ENCODE peak calls at places on chromosome 19, in seven cellular contexts. Y is CD4-positive, CD25-positive, alpha-beta regulatory T cell; D is naive thymus-derived CD4-positive, alpha-beta T cell; S is kidney; P is GM23248; I is GM12865; B is AG09309. Q is an unnamed sample.

GRCh38 chr19:4294389-4294788 is 7.8 kb downstream of the TMIGD2 start:
- DNase-seq in Y (no peak), D (no peak), S (no peak), P (no peak), I (no peak), B (no peak), Q (no peak)

GRCh38 chr19:47075941-47076340 is 27.5 kb upstream of the TMEM160 start:
- DNase-seq in Y (no peak), D (no peak), S (no peak), P (no peak), I (no peak), B (no peak), Q (no peak)

GRCh38 chr19:53597023-53597422 is 34.8 kb upstream of the DPRX start:
- DNase-seq in Y (no peak), D (no peak), S (no peak), P (no peak), I (no peak), B (no peak), Q (no peak)

GRCh38 chr19:6476155-6476895 is 5.3 kb downstream of the DENND1C start:
- DNase-seq in Y (peak), D (peak), S (peak), P (peak), I (peak), B (no peak), Q (peak)

GRCh38 chr19:53958168-53958571 is 4.6 kb upstream of the CACNG8 start:
- DNase-seq in Y (no peak), D (no peak), S (no peak), P (no peak), I (no peak), B (no peak), Q (no peak)

GRCh38 chr19:1312732-1313694 is 27.3 kb downstream of the EFNA2 start:
- DNase-seq in Y (no peak), D (no peak), S (peak), P (peak), I (no peak), B (no peak), Q (peak)

GRCh38 chr19:2612619-2613249 is 89.8 kb downstream of the GNG7 start:
- DNase-seq in Y (no peak), D (no peak), S (peak), P (no peak), I (no peak), B (no peak), Q (no peak)

GRCh38 chr19:35843676-35844481 is 8.4 kb downstream of the NPHS1 start:
- DNase-seq in Y (no peak), D (no peak), S (no peak), P (peak), I (peak), B (no peak), Q (no peak)

GRCh38 chr19:1767464-1767933 is 14.2 kb downstream of the ONECUT3 start:
- DNase-seq in Y (peak), D (peak), S (no peak), P (peak), I (peak), B (no peak), Q (no peak)

GRCh38 chr19:38262585-38263268 is 1.6 kb upstream of the SPINT2 start:
- DNase-seq in Y (no peak), D (no peak), S (no peak), P (no peak), I (no peak), B (no peak), Q (no peak)

GRCh38 chr19:1084024-1084868 is 10.9 kb downstream of the POLR2E start:
- DNase-seq in Y (no peak), D (no peak), S (peak), P (no peak), I (no peak), B (no peak), Q (peak)

GRCh38 chr19:850221-850978 is 1.7 kb upstream of the ELANE start:
- DNase-seq in Y (no peak), D (no peak), S (peak), P (peak), I (no peak), B (peak), Q (no peak)

DNA sequence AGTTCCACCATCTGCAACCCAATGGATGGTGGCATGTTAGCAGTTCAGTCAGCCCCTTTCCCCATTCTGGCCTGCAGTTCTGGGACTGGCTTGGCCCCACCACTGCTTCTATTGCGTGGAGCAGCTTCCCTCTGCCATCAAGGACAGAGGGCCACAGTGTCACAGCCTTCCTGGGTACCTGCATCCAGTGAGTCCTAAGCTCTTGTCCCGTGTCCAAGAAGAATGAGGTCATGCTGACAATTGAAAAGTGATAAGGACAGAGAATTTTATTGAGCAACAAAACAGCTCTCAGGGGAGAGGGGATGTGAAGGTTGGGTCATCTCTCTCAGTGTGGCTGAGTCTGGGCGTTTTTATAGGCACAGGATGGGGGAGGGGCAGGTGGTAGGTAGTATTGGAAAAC is 33.5 kb upstream of the SIN3B start:
- DNase-seq in Y (no peak), D (no peak), S (no peak), P (no peak), I (no peak), B (no peak), Q (no peak)
- H3K4me3 ChIP-seq in Y (no peak), D (no peak), S (no peak), P (no peak), I (no peak), B (no peak), Q (no peak)

GRCh38 chr19:48837081-48837524 is 812 bp upstream of the HSD17B14 start:
- DNase-seq in Y (peak), D (peak), S (peak), P (peak), I (peak), B (peak), Q (peak)
- H3K4me3 ChIP-seq in Y (no peak), D (peak), S (peak), P (peak), I (peak), B (peak), Q (peak)

DNA sequence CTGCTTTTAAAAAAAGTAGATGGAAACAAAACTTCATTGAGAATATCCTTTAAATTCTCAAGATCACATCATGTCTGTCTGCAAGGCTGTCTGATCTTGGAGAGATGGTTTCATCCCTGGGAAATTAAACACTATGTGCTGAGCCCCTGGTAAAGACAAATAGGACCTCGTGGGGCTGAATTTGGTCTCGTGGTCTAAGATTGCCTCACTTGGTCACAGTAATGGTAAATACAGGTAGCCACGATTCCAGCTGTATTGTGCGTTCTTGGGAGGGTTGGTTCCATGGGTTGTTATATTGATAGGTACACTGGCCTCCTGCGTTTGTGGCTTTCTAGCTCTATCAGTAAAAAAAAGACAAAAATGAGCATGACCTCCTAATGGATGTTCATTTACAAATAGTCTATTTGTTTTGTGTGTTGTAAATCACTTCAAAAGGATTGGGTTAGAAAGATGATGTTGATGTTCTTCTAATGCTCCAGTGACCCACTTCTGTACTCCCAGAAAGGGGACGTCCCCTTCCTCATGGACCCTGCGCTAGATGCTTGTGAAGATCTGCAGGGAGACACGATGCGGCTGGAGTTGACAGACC is 1.7 kb downstream of the CEBPG start:
- DNase-seq in Y (no peak), D (no peak), S (no peak), P (no peak), I (no peak), B (no peak), Q (no peak)
- H3K4me3 ChIP-seq in Y (peak), D (peak), S (peak), P (peak), I (peak), B (peak), Q (peak)

DNA sequence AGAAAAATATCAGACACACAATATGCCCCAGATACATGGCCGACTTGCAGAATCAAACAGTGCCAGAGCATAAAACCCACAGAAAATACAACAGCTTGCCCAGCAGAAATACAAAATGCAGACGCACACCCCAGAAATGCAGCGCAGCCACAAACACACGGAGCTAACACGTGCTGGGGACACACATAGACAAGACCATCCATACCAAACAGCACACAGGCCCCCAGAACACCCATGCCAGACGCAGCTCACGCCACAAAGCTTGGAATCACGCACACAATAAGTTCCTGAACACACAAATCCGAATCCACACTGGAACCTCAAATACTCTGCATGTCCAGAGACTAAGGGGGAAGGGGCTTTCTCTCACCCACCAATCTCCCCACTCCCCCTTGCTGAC is 17.1 kb downstream of the CCDC97 start:
- DNase-seq in Y (no peak), D (peak), S (no peak), P (no peak), I (peak), B (no peak), Q (no peak)
- H3K4me3 ChIP-seq in Y (peak), D (peak), S (peak), P (no peak), I (peak), B (no peak), Q (peak)

GRCh38 chr19:42226886-42227285 is 6.8 kb downstream of the ZNF526 start:
- DNase-seq in Y (no peak), D (no peak), S (no peak), P (peak), I (no peak), B (no peak), Q (no peak)

GRCh38 chr19:42232435-42232834 is 10.0 kb downstream of the GSK3A start:
- DNase-seq in Y (no peak), D (no peak), S (no peak), P (no peak), I (no peak), B (no peak), Q (no peak)

GRCh38 chr19:42229263-42229854 is 9.2 kb downstream of the ZNF526 start:
- DNase-seq in Y (no peak), D (no peak), S (no peak), P (no peak), I (no peak), B (no peak), Q (no peak)

GRCh38 chr19:42228640-42229039 is 8.5 kb downstream of the ZNF526 start:
- DNase-seq in Y (no peak), D (no peak), S (no peak), P (no peak), I (no peak), B (no peak), Q (no peak)

GRCh38 chr19:42229855-42230331 is 9.8 kb downstream of the ZNF526 start:
- DNase-seq in Y (no peak), D (no peak), S (peak), P (peak), I (no peak), B (no peak), Q (no peak)
- H3K4me3 ChIP-seq in Y (no peak), D (no peak), S (no peak), P (no peak), I (no peak), B (no peak), Q (no peak)

GRCh38 chr19:12647047-12647446 is 19.5 kb downstream of the MAN2B1 start:
- DNase-seq in Y (no peak), D (no peak), S (peak), P (no peak), I (no peak), B (no peak), Q (no peak)
- H3K4me3 ChIP-seq in Y (no peak), D (no peak), S (peak), P (no peak), I (no peak), B (no peak), Q (no peak)

Q was measured in GM06990.